ENCODE peak calls at places on chromosomes 16 and 17, in nine cellular contexts. One of them, this sample, is unnamed. For H3K9me3 and H3K27me3, the result is how much of the 10 kb centered on the place peaks cover.

GRCh38 chr16:69691980-69692911 is 34.1 kb downstream of the NQO1 start:
- DNase-seq in endodermal cell: no peak
- DNase-seq in CD8-positive, alpha-beta memory T cell: no peak
- DNase-seq in PC-3: no peak
- DNase-seq in right atrium auricular region: no peak
- DNase-seq in heart left ventricle: no peak
- DNase-seq in tibial nerve: no peak
- DNase-seq in pancreas: no peak
- DNase-seq in stomach: no peak
- DNase-seq in this sample: no peak

GRCh38 chr16:28549301-28549899 is 4.3 kb upstream of the SGF29 start:
- DNase-seq in tibial nerve: no peak
- DNase-seq in endodermal cell: no peak
- DNase-seq in CD8-positive, alpha-beta memory T cell: peak
- DNase-seq in stomach: no peak
- DNase-seq in PC-3: peak
- DNase-seq in heart left ventricle: no peak
- DNase-seq in right atrium auricular region: no peak
- DNase-seq in pancreas: no peak
- DNase-seq in this sample: peak

GRCh38 chr16:72921106-72921505 is 126.8 kb downstream of the ZFHX3 start:
- DNase-seq in stomach: no peak
- DNase-seq in PC-3: no peak
- DNase-seq in heart left ventricle: no peak
- DNase-seq in CD8-positive, alpha-beta memory T cell: no peak
- DNase-seq in pancreas: no peak
- DNase-seq in right atrium auricular region: no peak
- DNase-seq in tibial nerve: no peak
- DNase-seq in endodermal cell: no peak
- DNase-seq in this sample: no peak

GRCh38 chr17:73323622-73324455 is 12.0 kb upstream of the CDC42EP4 start:
- DNase-seq in stomach: no peak
- DNase-seq in tibial nerve: peak
- DNase-seq in pancreas: no peak
- DNase-seq in PC-3: no peak
- DNase-seq in endodermal cell: peak
- DNase-seq in CD8-positive, alpha-beta memory T cell: no peak
- DNase-seq in heart left ventricle: no peak
- DNase-seq in right atrium auricular region: no peak
- DNase-seq in this sample: no peak

GRCh38 chr16:19716183-19716582 is 1.8 kb downstream of the KNOP1 start:
- DNase-seq in pancreas: no peak
- DNase-seq in right atrium auricular region: no peak
- DNase-seq in endodermal cell: no peak
- DNase-seq in stomach: no peak
- DNase-seq in PC-3: peak
- DNase-seq in tibial nerve: no peak
- DNase-seq in heart left ventricle: no peak
- DNase-seq in CD8-positive, alpha-beta memory T cell: no peak
- DNase-seq in this sample: no peak

GRCh38 chr16:83653785-83654184 is 154.0 kb upstream of the HSBP1 start:
- DNase-seq in tibial nerve: no peak
- DNase-seq in heart left ventricle: no peak
- DNase-seq in endodermal cell: no peak
- DNase-seq in pancreas: no peak
- DNase-seq in CD8-positive, alpha-beta memory T cell: no peak
- DNase-seq in PC-3: no peak
- DNase-seq in stomach: no peak
- DNase-seq in right atrium auricular region: no peak
- DNase-seq in this sample: peak

GRCh38 chr17:58618336-58618735 is 73.5 kb downstream of the TEX14 start:
- DNase-seq in PC-3: no peak
- DNase-seq in right atrium auricular region: no peak
- DNase-seq in endodermal cell: no peak
- DNase-seq in CD8-positive, alpha-beta memory T cell: no peak
- DNase-seq in heart left ventricle: no peak
- DNase-seq in stomach: no peak
- DNase-seq in tibial nerve: no peak
- DNase-seq in pancreas: no peak
- DNase-seq in this sample: no peak

GRCh38 chr17:77280304-77280910 is 139.6 kb downstream of the SEC14L1 start:
- DNase-seq in PC-3: peak
- DNase-seq in stomach: no peak
- DNase-seq in endodermal cell: peak
- DNase-seq in tibial nerve: no peak
- DNase-seq in pancreas: no peak
- DNase-seq in right atrium auricular region: no peak
- DNase-seq in heart left ventricle: no peak
- DNase-seq in CD8-positive, alpha-beta memory T cell: no peak
- DNase-seq in this sample: peak

GRCh38 chr17:74642995-74643394 is 19.5 kb upstream of the CD300E start:
- DNase-seq in heart left ventricle: no peak
- DNase-seq in stomach: no peak
- DNase-seq in endodermal cell: peak
- DNase-seq in tibial nerve: no peak
- DNase-seq in right atrium auricular region: no peak
- DNase-seq in CD8-positive, alpha-beta memory T cell: no peak
- DNase-seq in pancreas: no peak
- DNase-seq in PC-3: no peak
- DNase-seq in this sample: no peak

GRCh38 chr17:13337864-13338371 is 263.8 kb downstream of the HS3ST3A1 start:
- DNase-seq in heart left ventricle: no peak
- DNase-seq in PC-3: peak
- DNase-seq in endodermal cell: peak
- DNase-seq in right atrium auricular region: no peak
- DNase-seq in stomach: no peak
- DNase-seq in tibial nerve: no peak
- DNase-seq in CD8-positive, alpha-beta memory T cell: no peak
- DNase-seq in pancreas: no peak
- DNase-seq in this sample: peak

GRCh38 chr17:2940352-2940751 is 123.1 kb downstream of the OR1D5 start:
- DNase-seq in pancreas: no peak
- DNase-seq in right atrium auricular region: peak
- DNase-seq in PC-3: no peak
- DNase-seq in endodermal cell: peak
- DNase-seq in CD8-positive, alpha-beta memory T cell: no peak
- DNase-seq in stomach: peak
- DNase-seq in tibial nerve: no peak
- DNase-seq in heart left ventricle: peak
- DNase-seq in this sample: no peak

GRCh38 chr17:45574376-45574775 is 83.9 kb upstream of the PLEKHM1 start:
- DNase-seq in right atrium auricular region: no peak
- DNase-seq in pancreas: no peak
- DNase-seq in CD8-positive, alpha-beta memory T cell: no peak
- DNase-seq in tibial nerve: no peak
- DNase-seq in stomach: no peak
- DNase-seq in heart left ventricle: no peak
- DNase-seq in PC-3: no peak
- DNase-seq in endodermal cell: no peak
- DNase-seq in this sample: no peak

GRCh38 chr17:27340575-27340974 is 46.7 kb downstream of the WSB1 start:
- DNase-seq in right atrium auricular region: no peak
- DNase-seq in CD8-positive, alpha-beta memory T cell: no peak
- DNase-seq in pancreas: no peak
- DNase-seq in heart left ventricle: no peak
- DNase-seq in tibial nerve: no peak
- DNase-seq in stomach: no peak
- DNase-seq in endodermal cell: no peak
- DNase-seq in PC-3: no peak
- DNase-seq in this sample: no peak

GRCh38 chr17:27340990-27341595 is 47.2 kb downstream of the WSB1 start:
- DNase-seq in tibial nerve: no peak
- DNase-seq in PC-3: no peak
- DNase-seq in right atrium auricular region: no peak
- DNase-seq in heart left ventricle: no peak
- DNase-seq in stomach: no peak
- DNase-seq in endodermal cell: peak
- DNase-seq in CD8-positive, alpha-beta memory T cell: no peak
- DNase-seq in pancreas: no peak
- DNase-seq in this sample: no peak

GRCh38 chr17:27339198-27339835 is 45.4 kb downstream of the WSB1 start:
- DNase-seq in endodermal cell: no peak
- DNase-seq in right atrium auricular region: no peak
- DNase-seq in CD8-positive, alpha-beta memory T cell: no peak
- DNase-seq in tibial nerve: no peak
- DNase-seq in PC-3: no peak
- DNase-seq in stomach: no peak
- DNase-seq in heart left ventricle: no peak
- DNase-seq in pancreas: no peak
- DNase-seq in this sample: no peak

GRCh38 chr17:27338536-27338985 is 44.6 kb downstream of the WSB1 start:
- DNase-seq in endodermal cell: no peak
- DNase-seq in tibial nerve: no peak
- DNase-seq in pancreas: no peak
- DNase-seq in PC-3: no peak
- DNase-seq in stomach: no peak
- DNase-seq in right atrium auricular region: no peak
- DNase-seq in heart left ventricle: no peak
- DNase-seq in CD8-positive, alpha-beta memory T cell: no peak
- DNase-seq in this sample: no peak

DNA sequence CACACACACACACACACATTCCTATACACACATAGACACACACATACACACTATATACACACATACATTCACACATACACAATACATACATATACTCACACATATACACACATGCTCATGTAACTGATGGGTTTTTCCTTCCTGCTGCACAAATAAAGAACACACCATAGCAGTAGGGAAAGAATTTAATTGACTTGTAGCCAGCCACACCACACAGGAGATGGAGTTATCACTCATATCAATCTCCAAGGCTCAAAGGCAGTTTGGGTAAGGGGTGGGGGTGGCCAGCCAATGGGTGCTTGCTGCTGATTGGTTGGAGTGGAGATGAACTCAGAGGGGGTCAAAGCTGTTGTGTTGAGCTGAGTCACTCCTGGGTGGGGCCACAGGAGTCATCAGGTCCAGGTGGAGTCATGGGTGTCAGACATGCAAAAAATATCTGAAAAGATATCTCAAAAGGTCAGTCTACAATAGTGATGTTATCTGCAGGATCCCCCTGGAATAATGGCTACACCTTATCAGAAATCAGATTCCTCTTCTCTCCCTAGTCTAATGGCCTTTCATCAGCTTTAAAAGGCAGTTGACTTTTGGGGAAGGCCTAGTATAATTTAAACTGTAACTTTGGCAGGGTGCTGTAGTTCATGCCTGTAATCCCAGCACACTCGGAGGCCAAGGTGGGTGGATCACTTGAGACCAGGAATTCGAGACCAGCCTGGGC is 46.1 kb downstream of the WSB1 start:
- DNase-seq in PC-3: peak
- DNase-seq in right atrium auricular region: no peak
- DNase-seq in CD8-positive, alpha-beta memory T cell: no peak
- DNase-seq in heart left ventricle: no peak
- DNase-seq in tibial nerve: no peak
- DNase-seq in endodermal cell: peak
- DNase-seq in stomach: no peak
- DNase-seq in pancreas: no peak
- DNase-seq in this sample: no peak
- H3K4me3 ChIP-seq in PC-3: no peak
- H3K4me3 ChIP-seq in right atrium auricular region: no peak
- H3K4me3 ChIP-seq in CD8-positive, alpha-beta memory T cell: no peak
- H3K4me3 ChIP-seq in heart left ventricle: no peak
- H3K4me3 ChIP-seq in tibial nerve: no peak
- H3K4me3 ChIP-seq in endodermal cell: peak
- H3K4me3 ChIP-seq in stomach: no peak
- H3K4me3 ChIP-seq in pancreas: no peak
- H3K4me3 ChIP-seq in this sample: no peak

GRCh38 chr17:80656590-80656989 is 112.0 kb downstream of the RPTOR start:
- DNase-seq in tibial nerve: no peak
- DNase-seq in CD8-positive, alpha-beta memory T cell: no peak
- DNase-seq in PC-3: no peak
- DNase-seq in endodermal cell: peak
- DNase-seq in pancreas: no peak
- DNase-seq in right atrium auricular region: no peak
- DNase-seq in stomach: no peak
- DNase-seq in heart left ventricle: no peak
- DNase-seq in this sample: no peak
- H3K9me3 ChIP-seq in tibial nerve: under half
- H3K9me3 ChIP-seq in CD8-positive, alpha-beta memory T cell: under half
- H3K9me3 ChIP-seq in PC-3: under half
- H3K9me3 ChIP-seq in endodermal cell: under half
- H3K9me3 ChIP-seq in pancreas: under half
- H3K9me3 ChIP-seq in right atrium auricular region: under half
- H3K9me3 ChIP-seq in stomach: under half
- H3K9me3 ChIP-seq in heart left ventricle: under half
- H3K9me3 ChIP-seq in this sample: under half

GRCh38 chr16:66304961-66305360 is 61.5 kb upstream of the CDH5 start:
- DNase-seq in tibial nerve: no peak
- DNase-seq in CD8-positive, alpha-beta memory T cell: no peak
- DNase-seq in endodermal cell: peak
- DNase-seq in right atrium auricular region: no peak
- DNase-seq in pancreas: no peak
- DNase-seq in stomach: peak
- DNase-seq in heart left ventricle: no peak
- DNase-seq in PC-3: no peak
- DNase-seq in this sample: no peak

GRCh38 chr16:66304151-66304550 is 62.3 kb upstream of the CDH5 start:
- DNase-seq in heart left ventricle: no peak
- DNase-seq in tibial nerve: no peak
- DNase-seq in CD8-positive, alpha-beta memory T cell: no peak
- DNase-seq in pancreas: no peak
- DNase-seq in endodermal cell: no peak
- DNase-seq in right atrium auricular region: no peak
- DNase-seq in PC-3: no peak
- DNase-seq in stomach: peak
- DNase-seq in this sample: no peak

GRCh38 chr16:66309409-66309808 is 57.1 kb upstream of the CDH5 start:
- DNase-seq in PC-3: no peak
- DNase-seq in tibial nerve: no peak
- DNase-seq in endodermal cell: no peak
- DNase-seq in heart left ventricle: no peak
- DNase-seq in right atrium auricular region: no peak
- DNase-seq in CD8-positive, alpha-beta memory T cell: no peak
- DNase-seq in stomach: no peak
- DNase-seq in pancreas: no peak
- DNase-seq in this sample: no peak

GRCh38 chr16:66308096-66308495 is 58.4 kb upstream of the CDH5 start:
- DNase-seq in pancreas: no peak
- DNase-seq in CD8-positive, alpha-beta memory T cell: no peak
- DNase-seq in right atrium auricular region: no peak
- DNase-seq in heart left ventricle: no peak
- DNase-seq in endodermal cell: no peak
- DNase-seq in PC-3: no peak
- DNase-seq in tibial nerve: no peak
- DNase-seq in stomach: no peak
- DNase-seq in this sample: no peak

GRCh38 chr16:66306366-66307150 is 59.9 kb upstream of the CDH5 start:
- DNase-seq in pancreas: no peak
- DNase-seq in CD8-positive, alpha-beta memory T cell: no peak
- DNase-seq in PC-3: no peak
- DNase-seq in stomach: no peak
- DNase-seq in heart left ventricle: no peak
- DNase-seq in right atrium auricular region: no peak
- DNase-seq in endodermal cell: peak
- DNase-seq in tibial nerve: no peak
- DNase-seq in this sample: no peak
- H3K27me3 ChIP-seq in pancreas: under half
- H3K27me3 ChIP-seq in CD8-positive, alpha-beta memory T cell: under half
- H3K27me3 ChIP-seq in PC-3: under half
- H3K27me3 ChIP-seq in stomach: under half
- H3K27me3 ChIP-seq in heart left ventricle: under half
- H3K27me3 ChIP-seq in right atrium auricular region: under half
- H3K27me3 ChIP-seq in endodermal cell: under half
- H3K27me3 ChIP-seq in tibial nerve: under half
- H3K27me3 ChIP-seq in this sample: under half

GRCh38 chr16:35197656-35198055 is 1738.2 kb downstream of the TP53TG3F start:
- DNase-seq in CD8-positive, alpha-beta memory T cell: no peak
- DNase-seq in PC-3: no peak
- DNase-seq in pancreas: no peak
- DNase-seq in tibial nerve: no peak
- DNase-seq in stomach: no peak
- DNase-seq in heart left ventricle: no peak
- DNase-seq in endodermal cell: no peak
- DNase-seq in right atrium auricular region: no peak
- DNase-seq in this sample: no peak
- H3K4me3 ChIP-seq in CD8-positive, alpha-beta memory T cell: no peak
- H3K4me3 ChIP-seq in PC-3: no peak
- H3K4me3 ChIP-seq in pancreas: no peak
- H3K4me3 ChIP-seq in tibial nerve: no peak
- H3K4me3 ChIP-seq in stomach: no peak
- H3K4me3 ChIP-seq in heart left ventricle: no peak
- H3K4me3 ChIP-seq in endodermal cell: no peak
- H3K4me3 ChIP-seq in right atrium auricular region: no peak
- H3K4me3 ChIP-seq in this sample: no peak

This sample was measured in MG63.